ENCODE peak calls at places on chromosome 4, in eight cellular contexts. L, S, I, P, E, X, C and G are unnamed samples.
A peak's percentile ranks its signal among the peaks of the same experiment; 100 is the strongest.

GRCh38 chr4:183171484-183172267 is 72.6 kb downstream of the WWC2 start:
- DNase-seq in C (no peak), X (no peak), S (no peak), P (no peak), E (no peak), L (no peak), I (no peak), G (no peak)

GRCh38 chr4:81504685-81505598 is 33.2 kb upstream of the RASGEF1B start:
- DNase-seq in X (no peak), I (no peak), E (no peak), C (peak; percentile 75), P (peak; percentile 79), L (no peak), S (peak; percentile 21), G (peak; percentile 83)

GRCh38 chr4:186924723-186925122 is 201.1 kb upstream of the FAT1 start:
- DNase-seq in P (no peak), L (no peak), X (no peak), E (no peak), S (no peak), I (no peak), C (no peak), G (no peak)

GRCh38 chr4:90419124-90419711 is 292.0 kb downstream of the CCSER1 start:
- DNase-seq in C (no peak), S (peak; percentile 33), I (no peak), X (no peak), L (no peak), P (no peak), E (peak; percentile 40), G (no peak)

GRCh38 chr4:21544410-21544809 is 404.2 kb downstream of the KCNIP4 start:
- DNase-seq in I (no peak), E (no peak), P (no peak), S (peak; percentile 26), L (no peak), C (peak; percentile 3), X (no peak), G (no peak)

GRCh38 chr4:8831221-8832129 is 40.2 kb downstream of the HMX1 start:
- DNase-seq in L (no peak), E (no peak), I (no peak), P (no peak), S (no peak), C (no peak), X (no peak), G (no peak)

GRCh38 chr4:150794706-150795105 is 212.8 kb downstream of the MAB21L2 start:
- DNase-seq in S (no peak), L (no peak), X (no peak), P (no peak), I (no peak), E (no peak), C (no peak), G (no peak)

GRCh38 chr4:164731827-164732474 is 22.0 kb upstream of the SMIM31 start:
- DNase-seq in L (peak; percentile 72), S (peak; percentile 49), X (peak; percentile 73), E (peak; percentile 51), P (peak; percentile 27), C (peak; percentile 23), I (peak; percentile 66), G (peak; percentile 59)

GRCh38 chr4:76799139-76799538 is 98.8 kb downstream of the SOWAHB start:
- DNase-seq in S (no peak), L (no peak), I (no peak), C (no peak), P (no peak), E (no peak), X (no peak), G (no peak)

GRCh38 chr4:158624889-158625478 is 46.7 kb downstream of the C4orf46 start:
- DNase-seq in S (peak; percentile 81), L (peak; percentile 4), E (peak; percentile 24), C (peak; percentile 42), X (peak; percentile 28), P (peak; percentile 57), I (peak; percentile 48), G (no peak)

GRCh38 chr4:85514783-85515182 is 39.8 kb downstream of the ARHGAP24 start:
- DNase-seq in X (no peak), I (no peak), C (no peak), E (no peak), P (no peak), L (no peak), S (no peak), G (no peak)

GRCh38 chr4:37663552-37663951 is 22.6 kb downstream of the RELL1 start:
- DNase-seq in X (no peak), P (no peak), L (no peak), E (no peak), I (no peak), S (no peak), C (no peak), G (no peak)

GRCh38 chr4:37665347-37666009 is 20.7 kb downstream of the RELL1 start:
- DNase-seq in P (no peak), X (no peak), C (no peak), I (no peak), S (no peak), E (no peak), L (no peak), G (no peak)

GRCh38 chr4:37664696-37665095 is 21.5 kb downstream of the RELL1 start:
- DNase-seq in P (no peak), I (no peak), S (no peak), E (no peak), C (no peak), L (no peak), X (no peak), G (no peak)

GRCh38 chr4:37667197-37668100 is 18.7 kb downstream of the RELL1 start:
- DNase-seq in X (no peak), E (no peak), C (no peak), P (no peak), L (no peak), I (no peak), S (no peak), G (no peak)

DNA sequence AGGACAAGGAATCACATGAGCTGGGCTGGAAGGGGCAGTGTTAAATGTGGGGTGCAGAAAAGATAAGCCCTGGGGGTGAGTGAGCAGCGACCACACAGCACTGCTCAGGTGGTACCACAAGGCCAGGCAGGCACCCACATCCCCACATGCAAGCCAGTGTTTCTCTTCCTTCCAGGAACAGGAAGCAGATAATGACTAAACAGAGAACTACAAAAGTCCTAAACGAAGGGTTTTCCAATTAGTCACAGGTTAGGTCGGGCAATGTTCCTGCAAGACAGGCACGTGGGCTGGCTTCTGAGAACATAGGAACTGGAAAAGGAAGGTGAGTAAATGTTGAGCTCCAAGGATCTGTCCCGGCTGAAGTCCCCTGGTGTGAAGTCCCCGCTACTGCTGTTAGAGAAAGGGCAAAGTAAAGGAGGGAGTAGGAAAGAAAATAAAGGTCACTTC is 19.5 kb downstream of the RELL1 start:
- DNase-seq in I (no peak), L (no peak), C (peak; percentile 43), S (peak; percentile 84), P (peak; percentile 65), X (peak; percentile 18), E (no peak), G (peak; percentile 49)
- TF ChIP-seq CTCF in I (no peak), L (no peak), C (no peak), S (peak; percentile 27), P (no peak), X (no peak), E (no peak), G (no peak)

GRCh38 chr4:173748353-173748752 is 218.3 kb upstream of the HAND2 start:
- DNase-seq in P (no peak), X (no peak), C (no peak), I (no peak), E (no peak), L (no peak), S (peak; percentile 59), G (no peak)
- TF ChIP-seq CTCF in P (no peak), X (no peak), C (peak; percentile 49), I (no peak), E (no peak), L (no peak), S (peak; percentile 6), G (no peak)

DNA sequence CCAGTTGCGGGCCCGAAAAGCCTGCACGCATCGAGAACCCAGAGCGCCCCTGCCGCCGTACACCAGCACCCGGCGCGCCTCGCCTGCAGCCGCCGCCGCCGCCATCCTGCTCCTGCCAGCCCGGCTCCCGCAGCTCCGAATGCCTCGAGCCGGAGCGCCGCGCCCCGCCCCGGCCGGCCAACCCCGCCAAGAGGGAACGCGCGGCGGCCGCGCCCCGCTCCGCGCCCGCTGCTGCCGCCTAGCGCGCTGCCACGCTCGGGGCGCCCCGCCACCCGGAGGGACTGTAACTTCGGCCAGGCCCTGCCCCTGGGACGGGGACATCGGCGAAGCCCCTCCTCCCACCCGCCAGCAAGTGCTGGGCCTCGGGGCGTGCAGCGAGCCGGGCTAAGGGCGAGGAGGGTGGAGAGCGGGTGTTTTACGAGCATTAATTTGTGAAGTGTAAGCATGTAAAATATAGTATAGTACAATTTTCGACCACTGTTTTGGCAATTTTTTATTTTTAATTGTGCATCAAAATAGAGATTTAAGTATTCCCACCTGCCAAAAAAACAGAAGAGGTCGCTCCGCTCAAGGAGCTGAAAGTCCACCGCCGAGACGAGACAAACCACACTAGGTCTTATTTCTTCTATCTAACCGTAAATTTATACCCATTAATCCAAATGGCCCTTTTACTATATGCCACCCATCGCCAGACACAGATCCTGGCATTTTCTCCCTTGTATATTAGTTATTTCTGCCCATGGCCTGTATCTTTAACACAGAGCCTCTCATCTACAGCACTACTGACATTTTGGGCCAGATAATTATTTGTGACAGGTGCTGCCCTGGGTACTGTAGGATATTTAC is at the start of gene QDPR:
- DNase-seq in L (peak; percentile 76), C (peak; percentile 86), X (peak; percentile 89), E (peak; percentile 89), I (peak; percentile 89), P (peak; percentile 20), S (peak; percentile 74), G (peak; percentile 79)
- TF ChIP-seq CTCF in L (peak; percentile 49), C (peak; percentile 85), X (no peak), E (peak; percentile 63), I (peak; percentile 43), P (peak; percentile 69), S (no peak), G (peak; percentile 46)

GRCh38 chr4:178351185-178351584 is 908.9 kb upstream of the AGA start:
- DNase-seq in P (no peak), I (no peak), C (no peak), X (no peak), S (no peak), E (no peak), L (no peak), G (no peak)

GRCh38 chr4:178356725-178357124 is 914.5 kb upstream of the AGA start:
- DNase-seq in S (no peak), X (no peak), E (no peak), C (no peak), I (no peak), L (no peak), P (no peak), G (no peak)
- TF ChIP-seq CTCF in S (no peak), X (no peak), E (no peak), C (no peak), I (no peak), L (no peak), P (no peak), G (no peak)

GRCh38 chr4:13816472-13816871 is 188.9 kb upstream of the BOD1L1 start:
- DNase-seq in E (no peak), S (no peak), P (no peak), L (no peak), I (no peak), X (no peak), C (no peak), G (no peak)

DNA sequence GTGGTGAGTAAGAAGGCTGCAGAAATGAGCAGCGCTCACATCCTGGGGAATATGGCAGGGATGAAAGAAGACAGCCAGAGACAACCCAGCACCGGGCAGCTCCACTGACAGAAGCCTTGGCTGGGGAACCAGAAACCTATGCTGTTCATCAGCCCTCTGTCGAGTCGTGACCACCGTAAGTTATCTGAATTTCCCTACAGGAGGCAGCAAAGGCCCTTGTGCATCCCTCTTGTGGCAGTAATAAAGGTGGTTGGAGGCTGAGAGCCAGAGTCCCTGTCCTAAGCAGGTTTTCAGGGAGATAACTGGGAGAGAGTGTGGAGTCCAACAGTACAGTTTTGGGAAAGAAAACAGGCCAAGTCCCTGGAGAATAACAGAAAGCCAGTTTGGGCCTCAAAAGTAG is 194.0 kb upstream of the BOD1L1 start:
- DNase-seq in X (no peak), I (no peak), S (no peak), L (no peak), P (no peak), C (no peak), E (no peak), G (no peak)
- TF ChIP-seq CTCF in X (no peak), I (no peak), S (no peak), L (no peak), P (no peak), C (no peak), E (no peak), G (no peak)